ENCODE peak calls at places on chromosome X, in four cellular contexts. One of them, this sample, is unnamed.

GRCh38 chrX:101906136-101906796 is 25.6 kb downstream of the ZMAT1 start:
- DNase-seq in stomach: no peak
- DNase-seq in breast epithelium: no peak
- DNase-seq in gastrocnemius medialis: no peak
- DNase-seq in this sample: no peak

GRCh38 chrX:348461-349117 is 30.0 kb upstream of the GTPBP6 start:
- DNase-seq in gastrocnemius medialis: no peak
- DNase-seq in breast epithelium: no peak
- DNase-seq in stomach: no peak
- DNase-seq in this sample: peak; percentile 8

GRCh38 chrX:99752776-99753175 is 657.3 kb downstream of the PCDH19 start:
- DNase-seq in gastrocnemius medialis: no peak
- DNase-seq in stomach: no peak
- DNase-seq in breast epithelium: no peak
- DNase-seq in this sample: no peak

GRCh38 chrX:134512566-134512965 is 52.6 kb downstream of the HPRT1 start:
- DNase-seq in stomach: no peak
- DNase-seq in breast epithelium: no peak
- DNase-seq in gastrocnemius medialis: no peak
- DNase-seq in this sample: no peak

GRCh38 chrX:40542208-40542607 is 38.6 kb upstream of the ATP6AP2 start:
- DNase-seq in stomach: no peak
- DNase-seq in gastrocnemius medialis: no peak
- DNase-seq in breast epithelium: no peak
- DNase-seq in this sample: no peak

GRCh38 chrX:21734175-21734574 is 23.7 kb downstream of the SMPX start:
- DNase-seq in gastrocnemius medialis: no peak
- DNase-seq in breast epithelium: no peak
- DNase-seq in stomach: no peak
- DNase-seq in this sample: no peak

GRCh38 chrX:68936608-68937007 is 107.8 kb downstream of the EFNB1 start:
- DNase-seq in gastrocnemius medialis: peak; percentile 28
- DNase-seq in breast epithelium: no peak
- DNase-seq in stomach: peak; percentile 22
- DNase-seq in this sample: peak; percentile 21

GRCh38 chrX:121579016-121579760 is 531.8 kb downstream of the GLUD2 start:
- DNase-seq in gastrocnemius medialis: no peak
- DNase-seq in stomach: no peak
- DNase-seq in breast epithelium: no peak
- DNase-seq in this sample: no peak

GRCh38 chrX:98956014-98956413 is 1454.1 kb downstream of the PCDH19 start:
- DNase-seq in gastrocnemius medialis: no peak
- DNase-seq in breast epithelium: no peak
- DNase-seq in stomach: no peak
- DNase-seq in this sample: no peak

GRCh38 chrX:125492439-125492838 is 172.8 kb downstream of the TEX13C start:
- DNase-seq in gastrocnemius medialis: no peak
- DNase-seq in breast epithelium: no peak
- DNase-seq in stomach: no peak
- DNase-seq in this sample: no peak

GRCh38 chrX:155009994-155010472 is 12.5 kb downstream of the F8 start:
- DNase-seq in stomach: no peak
- DNase-seq in gastrocnemius medialis: no peak
- DNase-seq in breast epithelium: no peak
- DNase-seq in this sample: no peak

GRCh38 chrX:109911046-109911445 is 91.9 kb upstream of the TMEM164 start:
- DNase-seq in stomach: no peak
- DNase-seq in gastrocnemius medialis: no peak
- DNase-seq in breast epithelium: no peak
- DNase-seq in this sample: no peak

GRCh38 chrX:124917011-124917410 is 402.7 kb upstream of the TEX13C start:
- DNase-seq in gastrocnemius medialis: no peak
- DNase-seq in stomach: no peak
- DNase-seq in breast epithelium: no peak
- DNase-seq in this sample: no peak

GRCh38 chrX:43345166-43345565 is 310.9 kb upstream of the MAOA start:
- DNase-seq in gastrocnemius medialis: no peak
- DNase-seq in breast epithelium: no peak
- DNase-seq in stomach: no peak
- DNase-seq in this sample: no peak

GRCh38 chrX:154352466-154352865 is 22.0 kb downstream of the FLNA start:
- DNase-seq in breast epithelium: no peak
- DNase-seq in stomach: no peak
- DNase-seq in gastrocnemius medialis: no peak
- DNase-seq in this sample: no peak

GRCh38 chrX:18709833-18710232 is 2.4 kb downstream of the PPEF1 start:
- DNase-seq in breast epithelium: no peak
- DNase-seq in stomach: no peak
- DNase-seq in gastrocnemius medialis: no peak
- DNase-seq in this sample: no peak

GRCh38 chrX:112527903-112528302 is 151.8 kb downstream of the LHFPL1 start:
- DNase-seq in gastrocnemius medialis: no peak
- DNase-seq in breast epithelium: no peak
- DNase-seq in stomach: no peak
- DNase-seq in this sample: no peak

GRCh38 chrX:9844936-9845573 is 58.8 kb downstream of the SHROOM2 start:
- DNase-seq in breast epithelium: no peak
- DNase-seq in stomach: no peak
- DNase-seq in gastrocnemius medialis: no peak
- DNase-seq in this sample: no peak

GRCh38 chrX:63718010-63718694 is 66.9 kb downstream of the ARHGEF9 start:
- DNase-seq in breast epithelium: no peak
- DNase-seq in gastrocnemius medialis: no peak
- DNase-seq in stomach: no peak
- DNase-seq in this sample: no peak

GRCh38 chrX:9867753-9868152 is 81.5 kb downstream of the SHROOM2 start:
- DNase-seq in stomach: no peak
- DNase-seq in gastrocnemius medialis: no peak
- DNase-seq in breast epithelium: no peak
- DNase-seq in this sample: no peak

GRCh38 chrX:118025193-118025592 is 91.4 kb downstream of the KLHL13 start:
- DNase-seq in breast epithelium: no peak
- DNase-seq in gastrocnemius medialis: no peak
- DNase-seq in stomach: no peak
- DNase-seq in this sample: no peak

GRCh38 chrX:24148535-24149345 is 789 bp upstream of the ZFX start:
- DNase-seq in stomach: no peak
- DNase-seq in gastrocnemius medialis: no peak
- DNase-seq in breast epithelium: no peak
- DNase-seq in this sample: no peak

GRCh38 chrX:10172867-10173266 is 16.1 kb downstream of the CLCN4 start:
- DNase-seq in gastrocnemius medialis: no peak
- DNase-seq in stomach: no peak
- DNase-seq in breast epithelium: no peak
- DNase-seq in this sample: no peak

GRCh38 chrX:19670854-19671620 is 155.7 kb upstream of the MAP3K15 start:
- DNase-seq in stomach: no peak
- DNase-seq in gastrocnemius medialis: peak; percentile 22
- DNase-seq in breast epithelium: no peak
- DNase-seq in this sample: peak; percentile 27

GRCh38 chrX:107628662-107629532 is 587 bp downstream of the PRPS1 start:
- DNase-seq in breast epithelium: no peak
- DNase-seq in stomach: no peak
- DNase-seq in gastrocnemius medialis: peak; percentile 40
- DNase-seq in this sample: no peak

GRCh38 chrX:18574591-18574990 is 97.3 kb downstream of the RS1 start:
- DNase-seq in gastrocnemius medialis: peak; percentile 10
- DNase-seq in breast epithelium: no peak
- DNase-seq in stomach: no peak
- DNase-seq in this sample: no peak

GRCh38 chrX:9884031-9884779 is 83.0 kb upstream of the CLDN34 start:
- DNase-seq in breast epithelium: no peak
- DNase-seq in stomach: no peak
- DNase-seq in gastrocnemius medialis: no peak
- DNase-seq in this sample: no peak

GRCh38 chrX:105658136-105658535 is 164.2 kb upstream of the NRK start:
- DNase-seq in gastrocnemius medialis: no peak
- DNase-seq in stomach: no peak
- DNase-seq in breast epithelium: no peak
- DNase-seq in this sample: no peak

GRCh38 chrX:72245461-72246089 is 6.7 kb upstream of the ERCC6L start:
- DNase-seq in breast epithelium: no peak
- DNase-seq in gastrocnemius medialis: peak; percentile 15
- DNase-seq in stomach: peak; percentile 77
- DNase-seq in this sample: no peak

GRCh38 chrX:47958943-47959342 is 44.8 kb downstream of the ZNF182 start:
- DNase-seq in breast epithelium: no peak
- DNase-seq in stomach: no peak
- DNase-seq in gastrocnemius medialis: no peak
- DNase-seq in this sample: no peak

GRCh38 chrX:38500886-38501285 is 60.5 kb upstream of the TSPAN7 start:
- DNase-seq in gastrocnemius medialis: no peak
- DNase-seq in breast epithelium: no peak
- DNase-seq in stomach: no peak
- DNase-seq in this sample: no peak

DNA sequence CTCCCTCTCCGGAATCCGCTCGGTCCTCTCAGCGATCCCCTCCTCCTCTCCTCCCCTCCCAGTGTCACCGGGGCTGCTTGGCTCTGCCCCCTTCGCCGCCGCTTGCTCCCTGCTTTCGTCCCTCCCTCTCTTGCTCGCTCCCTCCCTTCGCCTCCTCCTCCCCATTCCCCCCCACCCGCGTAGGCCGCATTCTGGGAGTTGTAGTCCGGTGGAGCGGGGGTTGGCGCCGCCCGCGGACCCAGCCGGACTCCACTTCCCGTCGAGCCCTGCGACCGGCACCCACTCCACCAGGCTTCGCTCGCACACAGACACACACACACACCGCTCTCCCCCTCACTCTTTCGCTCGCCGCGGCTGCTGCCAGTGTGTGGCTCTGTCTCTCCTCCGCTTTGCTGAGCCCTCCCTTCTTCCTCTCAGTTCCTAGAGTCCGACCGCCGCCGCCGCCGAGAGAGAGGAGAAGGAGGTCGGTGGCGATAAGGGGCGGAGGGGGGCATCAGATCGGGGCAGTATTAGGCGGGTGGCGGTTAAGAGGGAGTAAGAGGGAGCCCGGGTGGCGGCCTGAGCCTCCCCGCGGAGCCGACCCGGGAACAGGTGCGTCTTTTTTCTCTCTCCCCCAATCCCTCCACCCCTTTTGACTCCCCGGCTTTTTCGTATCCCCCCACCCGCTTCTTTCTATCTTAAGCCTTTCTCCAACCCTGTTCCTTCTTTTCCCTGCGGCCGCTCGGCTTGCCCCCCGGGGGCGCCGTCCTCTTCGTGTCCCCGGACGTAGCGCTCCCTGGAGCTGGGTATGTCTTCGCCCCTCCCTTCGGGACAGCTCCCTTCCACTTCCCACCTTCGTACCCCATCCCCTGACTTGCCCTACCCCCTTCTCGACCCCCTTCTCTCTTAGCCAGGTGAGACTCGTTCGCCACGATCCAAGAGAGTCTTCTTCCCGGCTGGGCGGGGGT is at the start of gene BCORL1:
- DNase-seq in gastrocnemius medialis: peak; percentile 87
- DNase-seq in stomach: peak; percentile 90
- DNase-seq in breast epithelium: peak; percentile 86
- DNase-seq in this sample: peak; percentile 94
- TF ChIP-seq POLR2A in gastrocnemius medialis: peak; percentile 84
- TF ChIP-seq POLR2A in stomach: no peak
- TF ChIP-seq POLR2A in breast epithelium: peak; percentile 30
- TF ChIP-seq POLR2A in this sample: peak; percentile 31

DNA sequence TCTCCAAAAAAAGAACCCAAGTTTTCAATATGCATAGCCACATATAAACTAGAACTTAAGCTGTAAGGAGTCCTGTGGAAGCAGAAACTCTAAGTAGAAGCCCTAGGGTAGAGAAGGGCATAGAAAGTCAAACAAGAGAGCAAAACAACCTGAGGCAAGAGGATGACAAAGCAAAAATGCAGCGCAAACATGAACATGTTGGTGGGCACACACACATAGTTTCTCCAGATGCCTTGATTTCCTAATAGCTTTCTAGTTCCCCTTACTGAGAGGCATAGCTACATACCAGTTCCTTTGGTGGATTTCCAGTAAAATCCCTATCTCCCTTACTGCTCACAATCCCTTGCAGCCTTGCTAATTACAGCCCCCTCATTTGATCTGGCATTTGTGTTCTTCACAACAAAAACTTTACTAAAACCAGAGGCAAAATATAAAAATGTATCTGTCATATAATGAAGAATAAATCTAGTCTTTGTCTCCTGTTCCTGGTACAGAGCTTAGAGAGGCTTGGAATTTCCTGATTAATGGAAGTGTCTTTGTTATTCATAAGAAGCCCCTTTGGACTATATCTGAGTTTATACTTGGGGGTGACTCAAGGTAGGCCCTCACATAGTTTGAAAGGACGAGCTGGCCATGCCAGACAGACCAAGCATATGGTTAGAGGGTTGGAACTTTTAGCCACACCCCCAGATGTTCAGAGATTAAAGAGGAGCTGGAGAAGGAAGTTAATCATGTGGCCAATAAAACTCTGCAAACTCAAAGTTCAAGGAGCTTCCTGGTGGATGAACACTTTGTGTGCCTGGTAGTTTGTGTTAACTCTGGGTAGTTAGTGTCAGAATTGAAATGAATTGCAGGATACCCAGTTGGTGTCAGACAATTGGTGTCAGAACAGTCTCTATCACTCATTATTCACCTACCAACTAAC is 52.7 kb upstream of the ZCCHC13 start:
- DNase-seq in breast epithelium: no peak
- DNase-seq in gastrocnemius medialis: no peak
- DNase-seq in stomach: no peak
- DNase-seq in this sample: peak; percentile 24
- H3K4me1 ChIP-seq in breast epithelium: peaks cover 3% of the 10 kb centered on the region
- H3K4me1 ChIP-seq in gastrocnemius medialis: peaks cover 9% of the 10 kb centered on the region
- H3K4me1 ChIP-seq in stomach: peaks cover 40% of the 10 kb centered on the region
- H3K4me1 ChIP-seq in this sample: peaks cover 15% of the 10 kb centered on the region

DNA sequence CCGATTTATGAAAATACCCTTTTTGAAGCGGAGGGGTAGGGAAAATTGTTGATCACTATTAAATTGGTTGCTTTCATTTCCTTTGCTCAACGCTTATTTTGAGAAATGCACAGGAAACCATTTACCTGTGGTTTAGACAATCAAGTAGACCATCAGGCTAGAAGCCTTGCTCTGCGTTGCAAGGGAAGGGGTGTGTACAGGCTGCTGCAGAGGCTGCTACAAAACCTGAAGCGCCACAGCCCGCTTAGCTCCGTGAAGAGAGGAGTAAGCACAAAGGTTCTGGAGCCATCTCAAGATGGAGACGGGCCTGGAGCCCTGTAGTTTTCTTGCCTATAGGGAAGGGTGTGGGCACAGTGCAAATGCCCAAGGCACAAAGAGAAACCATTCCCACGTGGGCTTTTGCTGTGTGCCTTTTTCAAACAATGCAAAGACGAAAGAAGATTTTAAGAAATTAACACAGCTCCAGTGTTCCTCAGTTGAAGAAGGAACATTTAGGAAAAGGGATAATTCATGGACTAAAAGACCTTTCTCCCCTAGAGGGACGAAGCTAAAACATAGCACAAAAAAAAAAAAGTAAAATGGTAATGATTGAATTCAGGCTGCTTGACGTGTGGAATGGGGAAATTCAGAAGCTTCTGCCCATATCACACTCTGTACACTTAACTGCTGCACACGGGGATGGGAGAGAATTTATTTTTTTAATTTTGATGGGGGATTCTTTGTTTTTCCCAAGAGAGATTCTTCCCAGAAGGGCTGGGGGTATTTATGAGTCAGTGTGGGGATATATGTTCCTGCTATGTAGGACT is 3.5 kb downstream of the TMSB4X start:
- DNase-seq in breast epithelium: no peak
- DNase-seq in gastrocnemius medialis: peak; percentile 29
- DNase-seq in stomach: peak; percentile 75
- DNase-seq in this sample: peak; percentile 74
- TF ChIP-seq POLR2A in breast epithelium: no peak
- TF ChIP-seq POLR2A in gastrocnemius medialis: no peak
- TF ChIP-seq POLR2A in stomach: no peak
- TF ChIP-seq POLR2A in this sample: no peak

GRCh38 chrX:153340111-153340510 is 6.2 kb downstream of the ZNF275 start:
- DNase-seq in breast epithelium: no peak
- DNase-seq in gastrocnemius medialis: no peak
- DNase-seq in stomach: no peak
- DNase-seq in this sample: no peak
- H3K4me1 ChIP-seq in breast epithelium: no peaks in the 10 kb centered on the region
- H3K4me1 ChIP-seq in gastrocnemius medialis: peaks cover 3% of the 10 kb centered on the region
- H3K4me1 ChIP-seq in stomach: peaks cover 8% of the 10 kb centered on the region
- H3K4me1 ChIP-seq in this sample: peaks cover 2% of the 10 kb centered on the region

This sample was measured in upper lobe of left lung.